ENCODE peak calls at places on chromosomes 7 and 10, in eight cellular contexts. One of them, this sample, is unnamed.

GRCh38 chr7:55059006-55059405 is 40.2 kb downstream of the EGFR start:
- DNase-seq in heart left ventricle: no peak
- DNase-seq in IMR-90: no peak
- DNase-seq in spleen: no peak
- DNase-seq in body of pancreas: no peak
- DNase-seq in A549: no peak
- DNase-seq in suprapubic skin: no peak
- DNase-seq in ovary: no peak
- DNase-seq in this sample: no peak

GRCh38 chr7:107286751-107287621 is 118.2 kb downstream of the HBP1 start:
- DNase-seq in IMR-90: no peak
- DNase-seq in A549: no peak
- DNase-seq in ovary: no peak
- DNase-seq in suprapubic skin: no peak
- DNase-seq in heart left ventricle: no peak
- DNase-seq in body of pancreas: no peak
- DNase-seq in spleen: no peak
- DNase-seq in this sample: no peak

GRCh38 chr7:125061776-125062397 is 132.3 kb upstream of the POT1 start:
- DNase-seq in body of pancreas: no peak
- DNase-seq in spleen: no peak
- DNase-seq in IMR-90: peak; percentile 41
- DNase-seq in suprapubic skin: no peak
- DNase-seq in heart left ventricle: no peak
- DNase-seq in ovary: no peak
- DNase-seq in A549: peak; percentile 45
- DNase-seq in this sample: no peak

GRCh38 chr10:50618624-50619023 is 5.1 kb downstream of the SGMS1 start:
- DNase-seq in suprapubic skin: no peak
- DNase-seq in heart left ventricle: no peak
- DNase-seq in ovary: no peak
- DNase-seq in body of pancreas: no peak
- DNase-seq in IMR-90: no peak
- DNase-seq in spleen: no peak
- DNase-seq in A549: no peak
- DNase-seq in this sample: no peak

GRCh38 chr10:77836299-77836820 is 90.2 kb downstream of the DLG5 start:
- DNase-seq in IMR-90: peak; percentile 22
- DNase-seq in ovary: no peak
- DNase-seq in A549: peak; percentile 29
- DNase-seq in heart left ventricle: peak; percentile 70
- DNase-seq in suprapubic skin: no peak
- DNase-seq in body of pancreas: peak; percentile 42
- DNase-seq in spleen: peak; percentile 89
- DNase-seq in this sample: peak; percentile 93

GRCh38 chr7:135929692-135930091 is 47.5 kb downstream of the MTPN start:
- DNase-seq in A549: no peak
- DNase-seq in body of pancreas: no peak
- DNase-seq in spleen: no peak
- DNase-seq in suprapubic skin: no peak
- DNase-seq in ovary: no peak
- DNase-seq in heart left ventricle: no peak
- DNase-seq in IMR-90: no peak
- DNase-seq in this sample: no peak

GRCh38 chr7:14332155-14332554 is 342.7 kb upstream of the ETV1 start:
- DNase-seq in spleen: no peak
- DNase-seq in A549: no peak
- DNase-seq in body of pancreas: peak; percentile 77
- DNase-seq in IMR-90: peak; percentile 10
- DNase-seq in suprapubic skin: no peak
- DNase-seq in heart left ventricle: peak; percentile 48
- DNase-seq in ovary: no peak
- DNase-seq in this sample: no peak

GRCh38 chr10:6339891-6340290 is 137.2 kb downstream of the PFKFB3 start:
- DNase-seq in ovary: no peak
- DNase-seq in spleen: no peak
- DNase-seq in body of pancreas: no peak
- DNase-seq in heart left ventricle: no peak
- DNase-seq in suprapubic skin: no peak
- DNase-seq in A549: no peak
- DNase-seq in IMR-90: no peak
- DNase-seq in this sample: no peak

GRCh38 chr10:33485276-33485675 is 150.8 kb upstream of the NRP1 start:
- DNase-seq in ovary: no peak
- DNase-seq in A549: no peak
- DNase-seq in body of pancreas: no peak
- DNase-seq in heart left ventricle: no peak
- DNase-seq in suprapubic skin: no peak
- DNase-seq in spleen: no peak
- DNase-seq in IMR-90: no peak
- DNase-seq in this sample: no peak

GRCh38 chr7:102082693-102083385 is 203.8 kb upstream of the SH2B2 start:
- DNase-seq in A549: no peak
- DNase-seq in suprapubic skin: no peak
- DNase-seq in spleen: no peak
- DNase-seq in body of pancreas: no peak
- DNase-seq in ovary: no peak
- DNase-seq in heart left ventricle: no peak
- DNase-seq in IMR-90: peak; percentile 23
- DNase-seq in this sample: no peak

GRCh38 chr7:96599288-96599936 is 110.2 kb downstream of the SEM1 start:
- DNase-seq in spleen: no peak
- DNase-seq in ovary: no peak
- DNase-seq in A549: no peak
- DNase-seq in IMR-90: no peak
- DNase-seq in suprapubic skin: no peak
- DNase-seq in body of pancreas: no peak
- DNase-seq in heart left ventricle: no peak
- DNase-seq in this sample: no peak

GRCh38 chr10:56104487-56104886 is 256.6 kb downstream of the ZWINT start:
- DNase-seq in heart left ventricle: no peak
- DNase-seq in IMR-90: no peak
- DNase-seq in suprapubic skin: no peak
- DNase-seq in body of pancreas: no peak
- DNase-seq in A549: no peak
- DNase-seq in spleen: no peak
- DNase-seq in ovary: no peak
- DNase-seq in this sample: no peak

GRCh38 chr7:139850906-139851305 is 21.8 kb downstream of the TBXAS1 start:
- DNase-seq in spleen: no peak
- DNase-seq in suprapubic skin: peak; percentile 11
- DNase-seq in heart left ventricle: no peak
- DNase-seq in IMR-90: no peak
- DNase-seq in body of pancreas: no peak
- DNase-seq in ovary: no peak
- DNase-seq in A549: no peak
- DNase-seq in this sample: no peak

GRCh38 chr7:135235841-135236240 is 2.2 kb downstream of the STRA8 start:
- DNase-seq in IMR-90: no peak
- DNase-seq in suprapubic skin: no peak
- DNase-seq in ovary: no peak
- DNase-seq in A549: no peak
- DNase-seq in body of pancreas: no peak
- DNase-seq in spleen: no peak
- DNase-seq in heart left ventricle: no peak
- DNase-seq in this sample: no peak

GRCh38 chr10:47451275-47451997 is 32.5 kb downstream of the ANXA8 start:
- DNase-seq in ovary: no peak
- DNase-seq in body of pancreas: no peak
- DNase-seq in heart left ventricle: no peak
- DNase-seq in IMR-90: no peak
- DNase-seq in spleen: peak; percentile 71
- DNase-seq in suprapubic skin: peak; percentile 71
- DNase-seq in A549: no peak
- DNase-seq in this sample: no peak

GRCh38 chr10:22978287-22978686 is 50.4 kb downstream of the ARMC3 start:
- DNase-seq in heart left ventricle: no peak
- DNase-seq in IMR-90: no peak
- DNase-seq in ovary: no peak
- DNase-seq in spleen: no peak
- DNase-seq in A549: no peak
- DNase-seq in body of pancreas: no peak
- DNase-seq in suprapubic skin: no peak
- DNase-seq in this sample: no peak

GRCh38 chr7:131196808-131197207 is 130.9 kb upstream of the MKLN1 start:
- DNase-seq in A549: no peak
- DNase-seq in suprapubic skin: no peak
- DNase-seq in body of pancreas: no peak
- DNase-seq in spleen: no peak
- DNase-seq in heart left ventricle: no peak
- DNase-seq in ovary: no peak
- DNase-seq in IMR-90: peak; percentile 49
- DNase-seq in this sample: no peak

GRCh38 chr7:22356010-22356854 is 722 bp downstream of the RAPGEF5 start:
- DNase-seq in heart left ventricle: no peak
- DNase-seq in A549: no peak
- DNase-seq in suprapubic skin: no peak
- DNase-seq in ovary: no peak
- DNase-seq in body of pancreas: peak; percentile 42
- DNase-seq in spleen: peak; percentile 78
- DNase-seq in IMR-90: no peak
- DNase-seq in this sample: no peak

GRCh38 chr7:131056007-131056406 is 271.7 kb upstream of the MKLN1 start:
- DNase-seq in suprapubic skin: no peak
- DNase-seq in A549: no peak
- DNase-seq in body of pancreas: no peak
- DNase-seq in IMR-90: no peak
- DNase-seq in ovary: no peak
- DNase-seq in spleen: no peak
- DNase-seq in heart left ventricle: no peak
- DNase-seq in this sample: no peak

GRCh38 chr10:93999401-93999851 is 5.7 kb downstream of the PLCE1 start:
- DNase-seq in spleen: no peak
- DNase-seq in suprapubic skin: no peak
- DNase-seq in heart left ventricle: peak; percentile 71
- DNase-seq in body of pancreas: peak; percentile 50
- DNase-seq in ovary: no peak
- DNase-seq in A549: no peak
- DNase-seq in IMR-90: peak; percentile 63
- DNase-seq in this sample: peak; percentile 89

DNA sequence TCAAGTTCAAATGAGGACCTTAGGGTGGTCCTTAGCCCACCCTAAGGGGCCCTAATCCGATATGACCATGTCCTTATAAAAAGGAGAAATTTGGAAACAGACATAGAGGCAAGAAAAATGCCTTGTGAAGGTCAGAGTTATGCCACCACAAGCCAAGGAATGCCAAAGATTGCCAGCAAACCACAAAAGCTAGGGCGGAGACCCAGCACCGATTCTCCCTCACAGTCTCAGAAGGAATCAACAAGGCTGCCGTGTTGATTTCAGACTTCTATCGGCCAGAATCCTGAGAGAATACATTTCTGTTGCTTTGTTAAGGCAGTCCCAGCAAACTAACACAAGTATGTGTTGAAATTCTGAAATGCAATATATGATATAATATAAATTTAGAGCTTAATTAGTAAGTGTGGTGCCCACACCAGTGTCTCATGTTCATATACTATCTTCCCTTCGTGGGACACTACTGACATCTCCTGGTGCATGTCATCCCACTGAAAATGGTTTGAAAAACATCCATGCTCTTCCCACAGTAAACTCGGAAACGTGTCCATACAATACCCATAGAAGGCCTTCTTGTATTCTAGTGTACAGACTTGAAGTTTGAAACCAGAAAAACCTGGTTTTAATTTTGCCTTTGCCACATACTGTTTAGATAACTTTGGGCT is 349.0 kb downstream of the TNS3 start:
- DNase-seq in ovary: no peak
- DNase-seq in body of pancreas: no peak
- DNase-seq in A549: no peak
- DNase-seq in spleen: no peak
- DNase-seq in IMR-90: no peak
- DNase-seq in heart left ventricle: no peak
- DNase-seq in suprapubic skin: no peak
- DNase-seq in this sample: no peak
- TF ChIP-seq CTCF in ovary: no peak
- TF ChIP-seq CTCF in body of pancreas: no peak
- TF ChIP-seq CTCF in A549: peak; percentile 26
- TF ChIP-seq CTCF in spleen: no peak
- TF ChIP-seq CTCF in IMR-90: no peak
- TF ChIP-seq CTCF in heart left ventricle: peak; percentile 42
- TF ChIP-seq CTCF in suprapubic skin: no peak
- TF ChIP-seq CTCF in this sample: no peak

DNA sequence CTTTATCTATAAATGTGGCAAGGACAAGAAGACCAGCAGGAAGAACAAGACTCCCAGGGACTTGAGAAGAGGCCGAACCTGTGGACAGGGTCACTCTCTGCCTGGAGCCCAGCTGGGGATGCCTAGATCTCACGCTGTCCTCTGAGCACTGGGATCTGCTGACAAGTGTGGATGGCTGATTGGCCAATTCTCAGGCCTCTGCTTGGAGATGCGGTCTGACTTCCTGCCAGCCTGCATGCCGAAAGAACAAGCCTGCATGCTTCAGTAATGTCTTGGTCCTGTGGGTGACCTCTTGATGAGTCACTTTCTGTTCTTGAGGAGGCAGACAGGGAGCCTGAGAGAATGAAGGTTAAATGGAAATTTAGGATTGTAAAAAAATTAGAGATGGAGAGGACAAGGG is 84.7 kb downstream of the TMEM178B start:
- DNase-seq in spleen: no peak
- DNase-seq in heart left ventricle: peak; percentile 47
- DNase-seq in ovary: no peak
- DNase-seq in A549: peak; percentile 68
- DNase-seq in suprapubic skin: no peak
- DNase-seq in IMR-90: peak; percentile 94
- DNase-seq in body of pancreas: peak; percentile 43
- DNase-seq in this sample: no peak
- TF ChIP-seq POLR2A in spleen: no peak
- TF ChIP-seq POLR2A in heart left ventricle: no peak
- TF ChIP-seq POLR2A in ovary: no peak
- TF ChIP-seq POLR2A in A549: no peak
- TF ChIP-seq POLR2A in suprapubic skin: no peak
- TF ChIP-seq POLR2A in IMR-90: no peak
- TF ChIP-seq POLR2A in body of pancreas: no peak
- TF ChIP-seq POLR2A in this sample: no peak

GRCh38 chr7:51328351-51328801 is 11.8 kb upstream of the COBL start:
- DNase-seq in heart left ventricle: no peak
- DNase-seq in ovary: no peak
- DNase-seq in body of pancreas: no peak
- DNase-seq in suprapubic skin: no peak
- DNase-seq in spleen: no peak
- DNase-seq in IMR-90: no peak
- DNase-seq in A549: peak; percentile 7
- DNase-seq in this sample: peak; percentile 8
- H3K4me3 ChIP-seq in heart left ventricle: no peak overlapping the region
- H3K4me3 ChIP-seq in ovary: no peak overlapping the region
- H3K4me3 ChIP-seq in body of pancreas: no peak overlapping the region
- H3K4me3 ChIP-seq in suprapubic skin: no peak overlapping the region
- H3K4me3 ChIP-seq in spleen: no peak overlapping the region
- H3K4me3 ChIP-seq in IMR-90: no peak overlapping the region
- H3K4me3 ChIP-seq in A549: no peak overlapping the region
- H3K4me3 ChIP-seq in this sample: no peak overlapping the region

DNA sequence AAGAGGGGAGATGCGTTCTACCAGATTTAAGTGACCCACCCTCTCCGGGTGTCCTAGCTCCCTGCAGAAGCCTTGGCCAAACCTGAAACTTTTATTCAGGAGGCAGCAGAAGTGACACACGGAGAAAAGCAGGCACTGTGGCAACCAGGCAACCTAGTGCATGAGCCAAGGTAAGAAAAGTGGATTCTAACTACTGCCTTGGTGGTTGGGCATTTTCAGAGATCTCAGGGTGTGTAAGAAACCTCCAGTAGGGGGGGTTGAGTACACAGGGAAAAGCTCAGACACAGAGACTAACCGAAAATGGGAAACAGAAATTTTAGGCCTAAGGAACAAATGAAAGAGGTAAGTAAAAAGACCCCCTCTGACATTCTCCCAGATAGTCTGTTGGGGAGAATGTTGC is 645.7 kb downstream of the ANKRD7 start:
- DNase-seq in suprapubic skin: no peak
- DNase-seq in heart left ventricle: no peak
- DNase-seq in ovary: no peak
- DNase-seq in spleen: no peak
- DNase-seq in body of pancreas: no peak
- DNase-seq in IMR-90: no peak
- DNase-seq in A549: peak; percentile 5
- DNase-seq in this sample: no peak
- TF ChIP-seq CTCF in suprapubic skin: no peak
- TF ChIP-seq CTCF in heart left ventricle: no peak
- TF ChIP-seq CTCF in ovary: no peak
- TF ChIP-seq CTCF in spleen: no peak
- TF ChIP-seq CTCF in body of pancreas: no peak
- TF ChIP-seq CTCF in IMR-90: no peak
- TF ChIP-seq CTCF in A549: no peak
- TF ChIP-seq CTCF in this sample: no peak

This sample was measured in lower leg skin.